ENCODE peak calls at places on chromosome 12, in four cellular contexts. V is GM12878, F is GM23338, G is K562. K is an unnamed sample.

GRCh38 chr12:68667286-68667685 is 19.5 kb upstream of the NUP107 start:
- DNase-seq in V (no peak), F (no peak), G (no peak), K (no peak)

GRCh38 chr12:4939418-4940023 is 29.8 kb downstream of the KCNA1 start:
- DNase-seq in V (no peak), G (no peak), F (peak; percentile 6), K (no peak)

GRCh38 chr12:87679262-87679661 is 349.9 kb downstream of the C12orf50 start:
- DNase-seq in V (no peak), G (no peak), F (no peak), K (no peak)

GRCh38 chr12:48744251-48745008 is 27.9 kb upstream of the CCNT1 start:
- DNase-seq in F (no peak), G (no peak), V (no peak), K (no peak)

GRCh38 chr12:102960766-102961487 is 3.5 kb downstream of the ASCL1 start:
- DNase-seq in V (no peak), G (no peak), F (no peak), K (no peak)

GRCh38 chr12:42802688-42803279 is 213.2 kb upstream of the PRICKLE1 start:
- DNase-seq in F (no peak), G (no peak), V (no peak), K (no peak)

GRCh38 chr12:111937429-111937828 is 75.5 kb downstream of the TMEM116 start:
- DNase-seq in G (no peak), F (no peak), V (no peak), K (no peak)

GRCh38 chr12:93762059-93762719 is 85.0 kb downstream of the CRADD start:
- DNase-seq in G (peak; percentile 29), V (no peak), F (no peak), K (no peak)

GRCh38 chr12:90163975-90164374 is 455.3 kb upstream of the ATP2B1 start:
- DNase-seq in G (no peak), F (peak; percentile 39), V (no peak), K (peak; percentile 10)

GRCh38 chr12:70426620-70427019 is 60.5 kb downstream of the KCNMB4 start:
- DNase-seq in V (no peak), F (no peak), G (no peak), K (no peak)

GRCh38 chr12:11958216-11959091 is 112.3 kb upstream of the BCL2L14 start:
- DNase-seq in G (no peak), F (no peak), V (no peak), K (peak; percentile 42)

GRCh38 chr12:3119745-3120660 is 42.8 kb downstream of the TSPAN9 start:
- DNase-seq in V (no peak), F (no peak), G (no peak), K (no peak)

GRCh38 chr12:69150083-69150795 is 89.1 kb upstream of the CPSF6 start:
- DNase-seq in G (no peak), V (no peak), F (no peak), K (no peak)

GRCh38 chr12:112973016-112973711 is 5.2 kb upstream of the OAS2 start:
- DNase-seq in V (no peak), G (no peak), F (no peak), K (no peak)

GRCh38 chr12:3131129-3131528 is 54.0 kb downstream of the TSPAN9 start:
- DNase-seq in F (no peak), V (no peak), G (no peak), K (no peak)

GRCh38 chr12:121508533-121508932 is 72.3 kb downstream of the KDM2B start:
- DNase-seq in V (no peak), G (no peak), F (no peak), K (no peak)

GRCh38 chr12:22264380-22264779 is 70.1 kb downstream of the ST8SIA1 start:
- DNase-seq in G (no peak), F (no peak), V (no peak), K (no peak)

GRCh38 chr12:106068296-106068695 is 70.5 kb downstream of the NUAK1 start:
- DNase-seq in G (no peak), F (no peak), V (no peak), K (no peak)

GRCh38 chr12:109654357-109654756 is 59.3 kb upstream of the FAM222A start:
- DNase-seq in F (no peak), V (no peak), G (no peak), K (no peak)

GRCh38 chr12:22740656-22741350 is 115.8 kb downstream of the ETNK1 start:
- DNase-seq in G (no peak), F (no peak), V (no peak), K (no peak)

GRCh38 chr12:27193106-27193505 is 51.0 kb upstream of the STK38L start:
- DNase-seq in F (no peak), V (no peak), G (no peak), K (no peak)

GRCh38 chr12:51819851-51820720 is 28.4 kb downstream of the FIGNL2 start:
- DNase-seq in F (peak; percentile 22), G (no peak), V (no peak), K (peak; percentile 77)

GRCh38 chr12:124396544-124397398 is 101.9 kb downstream of the RFLNA start:
- DNase-seq in G (peak; percentile 18), F (no peak), V (no peak), K (peak; percentile 48)

GRCh38 chr12:40439771-40440492 is 215.1 kb downstream of the LRRK2 start:
- DNase-seq in V (no peak), G (peak; percentile 30), F (no peak), K (peak; percentile 2)

GRCh38 chr12:92340003-92340402 is 194.4 kb upstream of the BTG1 start:
- DNase-seq in G (peak; percentile 42), V (no peak), F (no peak), K (no peak)

GRCh38 chr12:63955831-63956685 is 111.6 kb downstream of the SRGAP1 start:
- DNase-seq in G (no peak), V (no peak), F (no peak), K (peak; percentile 17)

GRCh38 chr12:100544165-100544564 is 29.3 kb upstream of the GAS2L3 start:
- DNase-seq in V (no peak), G (no peak), F (no peak), K (no peak)

GRCh38 chr12:13288937-13289643 is 92.6 kb downstream of the EMP1 start:
- DNase-seq in F (no peak), V (no peak), G (no peak), K (no peak)

GRCh38 chr12:95959107-95959506 is 16.0 kb downstream of the AMDHD1 start:
- DNase-seq in V (no peak), G (no peak), F (peak; percentile 63), K (peak; percentile 33)

GRCh38 chr12:71567562-71567961 is 96.1 kb downstream of the ZFC3H1 start:
- DNase-seq in G (peak; percentile 74), F (peak; percentile 26), V (no peak), K (no peak)

GRCh38 chr12:53004582-53004981 is 1.7 kb upstream of the EIF4B start:
- DNase-seq in G (peak; percentile 29), V (no peak), F (peak; percentile 49), K (no peak)

GRCh38 chr12:109065154-109065852 is 12.9 kb downstream of the USP30 start:
- DNase-seq in G (no peak), F (no peak), V (no peak), K (no peak)

GRCh38 chr12:54879579-54879978 is 25.3 kb downstream of the MUCL1 start:
- DNase-seq in F (no peak), G (no peak), V (no peak), K (no peak)

GRCh38 chr12:93242154-93242958 is 135.4 kb upstream of the NUDT4 start:
- DNase-seq in V (no peak), G (peak; percentile 27), F (no peak), K (no peak)

DNA sequence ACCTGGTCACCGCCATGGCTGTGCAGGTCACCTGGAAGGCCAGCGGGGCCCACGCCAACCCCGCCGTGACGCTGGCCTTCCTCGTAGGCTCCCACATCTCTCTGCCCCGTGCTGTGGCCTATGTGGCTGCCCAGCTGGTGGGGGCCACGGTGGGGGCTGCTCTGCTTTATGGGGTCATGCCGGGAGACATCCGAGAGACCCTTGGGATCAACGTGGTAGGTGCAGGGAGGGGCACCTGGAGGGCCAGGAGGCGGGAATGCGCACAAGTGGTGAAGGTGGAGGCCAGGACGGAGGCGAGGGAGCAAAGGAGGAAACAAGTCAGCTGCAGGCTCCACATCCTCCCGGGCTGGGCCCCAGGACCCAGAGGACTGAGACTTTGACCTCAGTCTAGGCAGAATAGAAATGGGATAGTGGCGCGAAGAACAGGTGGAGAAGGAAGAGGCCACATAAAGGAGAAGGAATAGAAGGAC is 649 bp downstream of the AQP6 start:
- DNase-seq in F (no peak), G (no peak), V (no peak), K (no peak)
- TF ChIP-seq JUNB in F (no peak), G (no peak), V (no peak), K (no peak)

GRCh38 chr12:108063192-108063591 is 65.9 kb upstream of the WSCD2 start:
- DNase-seq in F (peak; percentile 83), V (no peak), G (peak; percentile 66), K (peak; percentile 6)

GRCh38 chr12:108069766-108070165 is 59.3 kb upstream of the WSCD2 start:
- DNase-seq in F (no peak), V (no peak), G (no peak), K (no peak)

GRCh38 chr12:108060910-108061309 is 68.2 kb upstream of the WSCD2 start:
- DNase-seq in F (no peak), V (no peak), G (no peak), K (no peak)

GRCh38 chr12:108066583-108067234 is 62.4 kb upstream of the WSCD2 start:
- DNase-seq in G (peak; percentile 28), V (no peak), F (no peak), K (peak; percentile 29)

GRCh38 chr12:108065061-108065460 is 64.0 kb upstream of the WSCD2 start:
- DNase-seq in F (no peak), V (no peak), G (no peak), K (no peak)
- TF ChIP-seq JUNB in F (no peak), V (no peak), G (no peak), K (no peak)

DNA sequence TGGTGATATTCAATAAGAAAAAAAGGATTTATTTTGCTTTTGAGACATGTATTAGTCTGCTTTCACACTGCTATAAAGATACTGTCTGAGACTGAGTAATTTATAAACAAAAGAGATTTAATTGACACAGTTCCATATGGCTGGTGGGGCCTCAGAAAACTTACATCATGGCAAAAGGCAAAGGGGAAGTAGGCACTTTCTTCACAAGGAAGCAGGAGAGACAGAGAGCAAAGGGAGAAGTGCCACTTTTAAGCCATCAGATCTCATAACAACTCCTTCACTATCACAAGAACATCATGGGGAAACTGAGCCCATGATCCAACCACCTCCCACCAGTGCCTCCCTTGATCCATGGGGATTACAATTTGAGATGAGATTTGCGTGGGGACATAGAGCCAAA is 43.9 kb downstream of the BHLHE41 start:
- DNase-seq in V (no peak), F (no peak), G (no peak), K (no peak)
- TF ChIP-seq JUNB in V (no peak), F (no peak), G (no peak), K (no peak)

GRCh38 chr12:66944365-66944764 is 265.5 kb upstream of the GRIP1 start:
- DNase-seq in F (no peak), G (no peak), V (no peak), K (no peak)

GRCh38 chr12:66947119-66947518 is 268.2 kb upstream of the GRIP1 start:
- DNase-seq in V (no peak), F (no peak), G (no peak), K (no peak)

GRCh38 chr12:66942741-66943465 is 264.0 kb upstream of the GRIP1 start:
- DNase-seq in G (no peak), V (no peak), F (peak; percentile 79), K (no peak)

GRCh38 chr12:66941150-66941549 is 262.3 kb upstream of the GRIP1 start:
- DNase-seq in V (no peak), G (no peak), F (no peak), K (no peak)

GRCh38 chr12:66945189-66945817 is 266.4 kb upstream of the GRIP1 start:
- DNase-seq in G (no peak), F (no peak), V (no peak), K (no peak)
- TF ChIP-seq JUNB in G (no peak), F (no peak), V (no peak), K (no peak)

K was measured in A549.